ENCODE peak calls at places on chromosomes 7 and 10, in seven cellular contexts. U, N, V, T, M, Y and L are unnamed samples.

GRCh38 chr7:45657890-45658715 is 83.9 kb downstream of the ADCY1 start:
- DNase-seq in U (no peak), N (no peak), V (no peak), T (no peak), M (no peak), Y (no peak), L (no peak)

GRCh38 chr10:97024181-97025073 is 161.3 kb downstream of the SLIT1 start:
- DNase-seq in U (peak; percentile 57), N (no peak), V (no peak), T (no peak), M (peak; percentile 92), Y (no peak), L (peak; percentile 51)

GRCh38 chr10:125521721-125522680 is 161.0 kb downstream of the TEX36 start:
- DNase-seq in U (peak; percentile 19), N (no peak), V (peak; percentile 42), T (no peak), M (no peak), Y (no peak), L (peak; percentile 64)

GRCh38 chr10:24251547-24251946 is 42.6 kb downstream of the KIAA1217 start:
- DNase-seq in U (no peak), N (no peak), V (no peak), T (no peak), M (no peak), Y (no peak), L (no peak)

GRCh38 chr10:12884851-12885250 is 116.7 kb downstream of the CCDC3 start:
- DNase-seq in U (no peak), N (no peak), V (no peak), T (no peak), M (no peak), Y (no peak), L (no peak)

GRCh38 chr10:97255512-97256293 is 36.7 kb downstream of the ARHGAP19 start:
- DNase-seq in U (no peak), N (no peak), V (no peak), T (no peak), M (no peak), Y (no peak), L (no peak)

GRCh38 chr7:107788662-107789061 is 14.4 kb downstream of the SLC26A3 start:
- DNase-seq in U (no peak), N (no peak), V (no peak), T (no peak), M (no peak), Y (no peak), L (no peak)

GRCh38 chr7:522071-522937 is 2.7 kb upstream of the PDGFA start:
- DNase-seq in U (peak; percentile 64), N (no peak), V (no peak), T (no peak), M (peak; percentile 39), Y (no peak), L (peak; percentile 81)

GRCh38 chr7:123075838-123076462 is 80.5 kb upstream of the TAS2R16 start:
- DNase-seq in U (no peak), N (no peak), V (no peak), T (no peak), M (no peak), Y (no peak), L (no peak)